ENCODE peak calls at places on chromosomes 12 and 14, in four cellular contexts. V, D, Y and N are unnamed samples.
A peak's percentile ranks its signal among the peaks of the same experiment; 100 is the strongest.

GRCh38 chr12:56321027-56321426 is 5.2 kb upstream of the CNPY2 start:
- DNase-seq in V (peak; percentile 24), D (no peak), Y (no peak), N (no peak)

GRCh38 chr14:103380719-103381377 is 4.4 kb upstream of the MARK3 start:
- DNase-seq in V (no peak), D (no peak), Y (no peak), N (no peak)

GRCh38 chr14:76125506-76125905 is 26.2 kb upstream of the GPATCH2L start:
- DNase-seq in V (no peak), D (no peak), Y (no peak), N (no peak)

GRCh38 chr12:52990206-52990605 is 16.1 kb upstream of the EIF4B start:
- DNase-seq in V (peak; percentile 54), D (no peak), Y (no peak), N (no peak)

GRCh38 chr12:123113038-123113437 is 37.9 kb downstream of the PITPNM2 start:
- DNase-seq in V (no peak), D (no peak), Y (no peak), N (no peak)

GRCh38 chr12:2154050-2154449 is 101.3 kb downstream of the CACNA1C start:
- DNase-seq in V (peak; percentile 88), D (no peak), Y (no peak), N (no peak)

GRCh38 chr12:92035477-92035876 is 110.2 kb downstream of the BTG1 start:
- DNase-seq in V (no peak), D (no peak), Y (no peak), N (no peak)

GRCh38 chr14:58460772-58461171 is 33.3 kb downstream of the KIAA0586 start:
- DNase-seq in V (no peak), D (no peak), Y (no peak), N (no peak)

GRCh38 chr12:81779216-81779615 is 20.1 kb upstream of the PPFIA2 start:
- DNase-seq in V (no peak), D (no peak), Y (no peak), N (no peak)

GRCh38 chr12:27273114-27273513 is 29.0 kb downstream of the STK38L start:
- DNase-seq in V (no peak), D (no peak), Y (no peak), N (no peak)

GRCh38 chr12:124639407-124639806 is 72.0 kb upstream of the NCOR2 start:
- DNase-seq in V (no peak), D (no peak), Y (no peak), N (no peak)
- TF ChIP-seq MAZ in V (no peak), D (no peak), Y (no peak), N (no peak)

DNA sequence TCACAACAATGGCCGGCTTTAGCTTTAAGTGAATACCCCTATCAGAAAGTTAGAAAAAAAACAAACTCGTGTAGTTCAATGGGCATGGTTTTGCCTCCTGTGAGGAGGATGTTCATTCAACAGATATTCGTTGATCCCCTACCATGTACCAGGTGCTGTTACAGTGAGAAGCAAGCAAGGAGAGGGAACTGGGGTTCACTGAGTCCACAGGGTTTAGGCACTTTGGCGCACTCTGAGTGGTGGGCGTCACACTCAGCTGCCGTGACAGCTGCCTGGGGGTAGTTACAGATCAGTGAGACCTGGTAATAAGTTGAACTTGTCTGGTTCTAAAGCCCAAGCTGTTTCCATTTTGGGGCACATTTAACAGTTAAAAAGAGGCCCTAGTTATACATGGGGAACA is 74.2 kb downstream of the PAPOLA start:
- DNase-seq in V (no peak), D (no peak), Y (no peak), N (no peak)
- TF ChIP-seq MAZ in V (no peak), D (no peak), Y (no peak), N (no peak)

GRCh38 chr12:22312336-22312735 is 22.2 kb downstream of the ST8SIA1 start:
- DNase-seq in V (peak; percentile 54), D (peak; percentile 5), Y (no peak), N (no peak)
- TF ChIP-seq MAZ in V (no peak), D (no peak), Y (no peak), N (no peak)

GRCh38 chr14:61140872-61141271 is 140.3 kb downstream of the TMEM30B start:
- DNase-seq in V (peak; percentile 96), D (no peak), Y (no peak), N (no peak)
- TF ChIP-seq MAZ in V (no peak), D (no peak), Y (no peak), N (no peak)